ENCODE peak calls at places on chromosomes 3 and 15, in ten cellular contexts. R is M059J, M is right cardiac atrium, P is brain microvascular endothelial cell, T is GM23338, C is pulmonary artery endothelial cell, S is B cell, G is GM19239, F is NCI-H1092 treated with DMSO at 0.1 percent for 48 hours, K is H7. U is an unnamed sample.

GRCh38 chr3:135655328-135655727 is 310.2 kb upstream of the PPP2R3A start:
- DNase-seq in S (no peak), K (no peak), C (no peak), G (no peak), F (no peak), M (no peak), R (no peak), P (no peak), T (peak; percentile 5), U (no peak)

GRCh38 chr15:45338417-45338816 is 39.9 kb downstream of the GATM start:
- DNase-seq in T (no peak), K (no peak), C (no peak), G (no peak), F (no peak), R (no peak), S (no peak), M (no peak), P (no peak), U (no peak)

GRCh38 chr3:196735751-196736150 is 3.9 kb upstream of the PAK2 start:
- DNase-seq in C (no peak), T (no peak), M (no peak), K (no peak), F (no peak), G (no peak), R (peak; percentile 35), P (no peak), S (no peak), U (no peak)

GRCh38 chr15:75532413-75533250 is 46.5 kb downstream of the PTPN9 start:
- DNase-seq in P (peak; percentile 67), T (peak; percentile 83), R (peak; percentile 70), F (no peak), C (peak; percentile 69), K (peak; percentile 38), G (no peak), S (peak; percentile 14), M (peak; percentile 68), U (no peak)

GRCh38 chr3:75727985-75728384 is 57.4 kb downstream of the ZNF717 start:
- DNase-seq in R (no peak), G (no peak), K (no peak), M (no peak), F (no peak), P (no peak), S (no peak), T (no peak), C (no peak), U (no peak)

GRCh38 chr3:112531358-112531781 is 30.4 kb downstream of the ATG3 start:
- DNase-seq in C (no peak), S (peak; percentile 49), G (no peak), M (no peak), R (peak; percentile 44), P (no peak), T (peak; percentile 51), F (peak; percentile 10), K (no peak), U (no peak)

GRCh38 chr3:7871161-7871560 is 630.5 kb upstream of the LMCD1 start:
- DNase-seq in T (no peak), S (no peak), C (no peak), K (no peak), R (no peak), P (no peak), G (no peak), M (no peak), F (no peak), U (no peak)

GRCh38 chr3:106534206-106534605 is 665.4 kb upstream of the CBLB start:
- DNase-seq in G (no peak), P (peak; percentile 84), S (no peak), R (peak; percentile 98), M (no peak), C (no peak), T (no peak), K (no peak), F (no peak), U (no peak)

GRCh38 chr3:101925564-101925963 is 76.2 kb downstream of the NFKBIZ start:
- DNase-seq in G (no peak), R (no peak), C (no peak), S (no peak), M (no peak), T (no peak), F (no peak), P (no peak), K (no peak), U (no peak)

GRCh38 chr15:62649793-62650420 is 392.6 kb upstream of the TPM1 start:
- DNase-seq in T (no peak), S (no peak), C (no peak), G (peak; percentile 44), M (peak; percentile 66), P (peak; percentile 41), R (peak; percentile 29), K (no peak), F (no peak), U (peak; percentile 32)

GRCh38 chr3:67383379-67383778 is 271.0 kb downstream of the SUCLG2 start:
- DNase-seq in C (no peak), P (no peak), T (no peak), G (no peak), F (no peak), R (no peak), M (no peak), K (no peak), S (no peak), U (no peak)

GRCh38 chr3:186618318-186618938 is 5.6 kb downstream of the AHSG start:
- DNase-seq in F (no peak), M (no peak), C (no peak), T (no peak), G (no peak), R (no peak), K (no peak), S (no peak), P (no peak), U (no peak)

GRCh38 chr15:93722165-93722564 is 509.2 kb upstream of the MCTP2 start:
- DNase-seq in P (no peak), F (no peak), C (no peak), G (no peak), T (no peak), K (no peak), S (no peak), R (no peak), M (no peak), U (no peak)

GRCh38 chr3:161161603-161162002 is 56.5 kb upstream of the B3GALNT1 start:
- DNase-seq in S (no peak), P (no peak), R (no peak), F (no peak), C (no peak), K (no peak), T (no peak), M (no peak), G (no peak), U (no peak)

U was measured in frontal cortex.